ENCODE peak calls at places on chromosome X, in five cellular contexts. U is stimulated activated CD8-positive, alpha-beta memory T cell treated with anti-CD3 and anti-CD28 coated beads, Interleukin-7, amount 100 ng/mL, for 1 hour; I is GM19239; X is NCI-H2081; H is erythroblast. F is an unnamed sample.

GRCh38 chrX:63754141-63754859 is 30.7 kb downstream of the ARHGEF9 start:
- DNase-seq in U (peak), I (no peak), X (peak), H (peak), F (peak)

GRCh38 chrX:17859609-17860178 is 1.4 kb downstream of the RAI2 start:
- DNase-seq in U (no peak), I (no peak), X (peak), H (no peak), F (no peak)

GRCh38 chrX:47620303-47620685 is 637 bp upstream of the SYN1 start:
- DNase-seq in U (no peak), I (no peak), X (no peak), H (no peak), F (no peak)

GRCh38 chrX:16658284-16658683 is 8.3 kb downstream of the S100G start:
- DNase-seq in U (no peak), I (no peak), X (no peak), H (no peak), F (no peak)

GRCh38 chrX:2824886-2825285 is 3.8 kb upstream of the GYG2 start:
- DNase-seq in U (no peak), I (no peak), X (no peak), H (no peak), F (no peak)

GRCh38 chrX:149495573-149496071 is 9.5 kb downstream of the IDS start:
- DNase-seq in U (no peak), I (no peak), X (no peak), H (no peak), F (no peak)

GRCh38 chrX:154002215-154002719 is 17.4 kb downstream of the IRAK1 start:
- DNase-seq in U (no peak), I (no peak), X (peak), H (peak), F (no peak)

GRCh38 chrX:50877310-50877709 is 33.2 kb upstream of the BMP15 start:
- DNase-seq in U (no peak), I (no peak), X (no peak), H (no peak), F (no peak)

GRCh38 chrX:3550160-3550765 is 163.2 kb downstream of the PRKX start:
- DNase-seq in U (no peak), I (no peak), X (peak), H (peak), F (no peak)

GRCh38 chrX:2134782-2135181 is 366.0 kb downstream of the DHRSX start:
- DNase-seq in U (no peak), I (no peak), X (no peak), H (no peak), F (no peak)

GRCh38 chrX:107712231-107713204 is 63.1 kb downstream of the TSC22D3 start:
- DNase-seq in U (no peak), I (no peak), X (no peak), H (no peak), F (no peak)

GRCh38 chrX:135951291-135951690 is 22.5 kb downstream of the MMGT1 start:
- DNase-seq in U (no peak), I (no peak), X (no peak), H (no peak), F (no peak)

GRCh38 chrX:108735087-108735679 is 1.2 kb downstream of the IRS4 start:
- DNase-seq in U (no peak), I (no peak), X (peak), H (peak), F (peak)

GRCh38 chrX:70293621-70294020 is 3.7 kb downstream of the KIF4A start:
- DNase-seq in U (no peak), I (no peak), X (no peak), H (no peak), F (no peak)

GRCh38 chrX:104430720-104431119 is 135.3 kb upstream of the IL1RAPL2 start:
- DNase-seq in U (no peak), I (no peak), X (no peak), H (no peak), F (no peak)

GRCh38 chrX:107454302-107454701 is 4.8 kb downstream of the FRMPD3 start:
- DNase-seq in U (no peak), I (no peak), X (no peak), H (no peak), F (no peak)

GRCh38 chrX:46649421-46650260 is 76.1 kb downstream of the CHST7 start:
- DNase-seq in U (no peak), I (no peak), X (peak), H (no peak), F (no peak)

GRCh38 chrX:47751670-47752069 is 85.0 kb upstream of the ZNF81 start:
- DNase-seq in U (no peak), I (no peak), X (peak), H (peak), F (no peak)

GRCh38 chrX:38807873-38808272 is 6.6 kb downstream of the MID1IP1 start:
- DNase-seq in U (no peak), I (no peak), X (no peak), H (peak), F (no peak)

GRCh38 chrX:38165023-38165422 is 55.6 kb downstream of the SRPX start:
- DNase-seq in U (no peak), I (no peak), X (no peak), H (no peak), F (no peak)

GRCh38 chrX:53317365-53318069 is 36.1 kb upstream of the IQSEC2 start:
- DNase-seq in U (peak), I (peak), X (peak), H (peak), F (peak)

GRCh38 chrX:17788439-17788838 is 51.1 kb downstream of the SCML1 start:
- DNase-seq in U (no peak), I (peak), X (peak), H (peak), F (peak)

GRCh38 chrX:148133099-148133725 is 152.1 kb downstream of the FMR1NB start:
- DNase-seq in U (no peak), I (no peak), X (no peak), H (peak), F (no peak)

GRCh38 chrX:116317409-116317808 is 119.0 kb upstream of the SLC6A14 start:
- DNase-seq in U (no peak), I (no peak), X (no peak), H (no peak), F (no peak)